ENCODE peak calls at places on chromosomes 1 and 21, in four cellular contexts. One of them, this sample, is unnamed.

GRCh38 chr1:177561436-177561835 is 390.7 kb downstream of the BRINP2 start:
- DNase-seq in cardiac muscle cell: no peak
- DNase-seq in breast epithelium: no peak
- DNase-seq in mesendoderm: peak
- DNase-seq in this sample: no peak

GRCh38 chr21:45825209-45825602 is 156.4 kb upstream of the COL6A1 start:
- DNase-seq in cardiac muscle cell: no peak
- DNase-seq in mesendoderm: no peak
- DNase-seq in breast epithelium: no peak
- DNase-seq in this sample: no peak

GRCh38 chr1:57470028-57470427 is 46.2 kb upstream of the DAB1 start:
- DNase-seq in mesendoderm: peak
- DNase-seq in breast epithelium: no peak
- DNase-seq in cardiac muscle cell: no peak
- DNase-seq in this sample: no peak

GRCh38 chr1:20551945-20552727 is at the start of gene FAM43B:
- DNase-seq in mesendoderm: peak
- DNase-seq in cardiac muscle cell: peak
- DNase-seq in breast epithelium: no peak
- DNase-seq in this sample: peak

GRCh38 chr1:151196292-151196800 is 2.0 kb upstream of the PIP5K1A start:
- DNase-seq in cardiac muscle cell: peak
- DNase-seq in breast epithelium: peak
- DNase-seq in mesendoderm: peak
- DNase-seq in this sample: peak

GRCh38 chr1:67346982-67347381 is 39.3 kb downstream of the IL12RB2 start:
- DNase-seq in mesendoderm: no peak
- DNase-seq in breast epithelium: no peak
- DNase-seq in cardiac muscle cell: no peak
- DNase-seq in this sample: no peak

GRCh38 chr1:236457775-236458174 is 63.7 kb downstream of the EDARADD start:
- DNase-seq in cardiac muscle cell: no peak
- DNase-seq in mesendoderm: no peak
- DNase-seq in breast epithelium: no peak
- DNase-seq in this sample: no peak

GRCh38 chr1:183956559-183957188 is 80.9 kb downstream of the COLGALT2 start:
- DNase-seq in mesendoderm: peak
- DNase-seq in cardiac muscle cell: no peak
- DNase-seq in breast epithelium: no peak
- DNase-seq in this sample: peak

GRCh38 chr1:234258071-234258470 is 115.2 kb upstream of the COA6 start:
- DNase-seq in mesendoderm: no peak
- DNase-seq in cardiac muscle cell: no peak
- DNase-seq in breast epithelium: no peak
- DNase-seq in this sample: no peak

GRCh38 chr1:171563675-171564074 is 58.4 kb upstream of the MYOCOS start:
- DNase-seq in mesendoderm: no peak
- DNase-seq in cardiac muscle cell: no peak
- DNase-seq in breast epithelium: no peak
- DNase-seq in this sample: no peak

GRCh38 chr1:20654104-20654690 is 7.0 kb downstream of the DDOST start:
- DNase-seq in breast epithelium: no peak
- DNase-seq in mesendoderm: peak
- DNase-seq in cardiac muscle cell: no peak
- DNase-seq in this sample: no peak

GRCh38 chr1:14520514-14521163 is 77.8 kb upstream of the KAZN start:
- DNase-seq in mesendoderm: no peak
- DNase-seq in breast epithelium: no peak
- DNase-seq in cardiac muscle cell: no peak
- DNase-seq in this sample: no peak

GRCh38 chr1:4652631-4653327 is 1.6 kb upstream of the AJAP1 start:
- DNase-seq in cardiac muscle cell: peak
- DNase-seq in breast epithelium: no peak
- DNase-seq in mesendoderm: peak
- DNase-seq in this sample: no peak

GRCh38 chr1:4650981-4651380 is 3.4 kb upstream of the AJAP1 start:
- DNase-seq in mesendoderm: peak
- DNase-seq in cardiac muscle cell: no peak
- DNase-seq in breast epithelium: no peak
- DNase-seq in this sample: no peak

GRCh38 chr1:4648657-4649056 is 5.8 kb upstream of the AJAP1 start:
- DNase-seq in mesendoderm: no peak
- DNase-seq in breast epithelium: no peak
- DNase-seq in cardiac muscle cell: no peak
- DNase-seq in this sample: no peak

GRCh38 chr1:4653328-4653660 is 1.1 kb upstream of the AJAP1 start:
- DNase-seq in mesendoderm: peak
- DNase-seq in breast epithelium: no peak
- DNase-seq in cardiac muscle cell: no peak
- DNase-seq in this sample: no peak

DNA sequence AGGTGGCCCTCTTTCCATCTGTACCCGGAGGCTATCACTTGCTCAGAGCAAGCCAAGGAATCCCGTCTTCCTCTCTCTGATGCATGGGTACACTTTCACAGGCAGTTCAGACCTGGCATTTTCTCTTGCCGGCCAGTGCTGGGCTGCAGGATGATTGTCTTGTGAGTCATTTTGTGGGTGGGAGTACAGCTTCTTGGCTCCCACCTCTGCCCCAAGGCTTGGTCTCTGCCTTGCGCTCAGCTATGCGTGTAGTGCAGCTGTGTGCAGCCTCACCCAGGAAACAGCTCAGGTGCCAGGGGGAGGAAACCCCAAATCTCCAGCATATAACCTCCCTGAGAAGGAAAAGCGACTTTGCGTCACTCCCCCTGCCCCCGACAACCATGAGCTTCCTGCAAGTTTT is 3.9 kb upstream of the AJAP1 start:
- DNase-seq in cardiac muscle cell: no peak
- DNase-seq in breast epithelium: peak
- DNase-seq in mesendoderm: peak
- DNase-seq in this sample: no peak
- H3K4me3 ChIP-seq in cardiac muscle cell: no peak
- H3K4me3 ChIP-seq in breast epithelium: no peak
- H3K4me3 ChIP-seq in mesendoderm: no peak
- H3K4me3 ChIP-seq in this sample: no peak

DNA sequence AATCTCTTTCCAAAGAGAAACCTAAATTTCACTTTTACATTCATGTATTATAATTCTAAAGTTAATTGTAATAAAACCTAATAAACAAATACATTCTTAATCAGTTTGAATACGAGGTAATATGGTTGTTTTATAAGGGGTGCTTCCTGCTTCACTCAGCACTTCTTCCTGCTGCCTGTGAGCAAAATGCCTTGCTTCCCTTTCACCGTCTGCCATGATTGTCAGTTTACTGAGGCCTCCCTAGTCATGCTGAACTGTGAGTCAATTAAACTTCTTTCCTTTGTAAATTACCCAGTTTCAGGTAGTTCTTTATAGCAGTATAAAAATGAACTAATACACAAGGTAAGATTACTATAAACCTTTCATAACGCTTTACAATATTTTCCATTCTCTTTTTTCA is 491.1 kb upstream of the LRRC7 start:
- DNase-seq in mesendoderm: peak
- DNase-seq in cardiac muscle cell: no peak
- DNase-seq in breast epithelium: no peak
- DNase-seq in this sample: no peak
- H3K4me3 ChIP-seq in mesendoderm: no peak
- H3K4me3 ChIP-seq in cardiac muscle cell: no peak
- H3K4me3 ChIP-seq in breast epithelium: no peak
- H3K4me3 ChIP-seq in this sample: no peak

DNA sequence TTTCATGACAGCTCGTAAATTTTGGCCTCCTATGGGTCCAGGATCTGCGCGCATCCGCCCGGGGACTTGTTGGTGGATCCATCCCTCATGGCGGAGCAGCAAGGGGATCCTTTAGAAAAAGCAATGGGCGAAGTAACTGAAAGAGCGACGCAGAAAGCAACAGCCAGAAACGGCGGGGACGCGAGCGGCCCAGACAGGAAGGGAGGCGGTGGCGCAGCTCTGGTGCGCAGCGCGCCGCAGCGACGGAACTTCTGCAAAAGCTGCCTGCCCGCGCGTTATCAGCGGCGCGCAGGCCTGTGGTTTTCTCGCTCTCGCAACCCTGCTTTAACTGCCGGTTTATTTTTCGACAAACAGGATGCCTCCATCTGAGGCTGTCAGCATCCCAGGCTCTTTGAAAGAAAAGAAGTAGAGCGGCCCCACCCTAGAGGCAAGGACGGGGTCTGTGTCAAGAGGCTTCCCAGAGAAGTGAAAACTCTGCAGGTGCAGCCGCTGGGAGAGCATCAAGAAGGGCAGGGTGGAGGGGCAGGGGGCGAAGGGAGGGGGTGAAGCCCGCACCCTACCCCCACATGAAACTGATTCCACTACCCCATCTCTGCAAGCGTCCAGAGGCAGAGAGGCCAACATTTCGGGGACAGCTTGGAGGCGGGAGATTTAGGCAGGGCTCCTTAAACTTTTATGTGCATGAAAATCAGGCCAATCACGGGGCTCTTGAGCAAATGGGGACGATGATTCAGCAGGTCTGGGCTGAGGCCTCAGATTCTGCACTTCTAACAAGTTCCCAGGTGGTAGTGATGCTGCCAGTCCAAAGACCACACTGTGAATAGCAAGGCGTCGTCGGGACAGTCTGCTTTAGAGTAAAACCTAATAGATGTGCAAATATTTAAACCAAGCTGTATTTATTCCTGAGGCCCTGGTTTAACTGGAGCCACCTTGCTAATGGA is 22.2 kb downstream of the RUNX1 start:
- DNase-seq in mesendoderm: peak
- DNase-seq in cardiac muscle cell: peak
- DNase-seq in breast epithelium: no peak
- DNase-seq in this sample: peak
- H3K4me3 ChIP-seq in mesendoderm: no peak
- H3K4me3 ChIP-seq in cardiac muscle cell: no peak
- H3K4me3 ChIP-seq in breast epithelium: no peak
- H3K4me3 ChIP-seq in this sample: no peak

GRCh38 chr1:161706483-161707347 is at the start of gene FCRLA:
- DNase-seq in breast epithelium: no peak
- DNase-seq in mesendoderm: no peak
- DNase-seq in cardiac muscle cell: peak
- DNase-seq in this sample: no peak
- H3K4me3 ChIP-seq in breast epithelium: no peak
- H3K4me3 ChIP-seq in mesendoderm: no peak
- H3K4me3 ChIP-seq in cardiac muscle cell: no peak
- H3K4me3 ChIP-seq in this sample: no peak

DNA sequence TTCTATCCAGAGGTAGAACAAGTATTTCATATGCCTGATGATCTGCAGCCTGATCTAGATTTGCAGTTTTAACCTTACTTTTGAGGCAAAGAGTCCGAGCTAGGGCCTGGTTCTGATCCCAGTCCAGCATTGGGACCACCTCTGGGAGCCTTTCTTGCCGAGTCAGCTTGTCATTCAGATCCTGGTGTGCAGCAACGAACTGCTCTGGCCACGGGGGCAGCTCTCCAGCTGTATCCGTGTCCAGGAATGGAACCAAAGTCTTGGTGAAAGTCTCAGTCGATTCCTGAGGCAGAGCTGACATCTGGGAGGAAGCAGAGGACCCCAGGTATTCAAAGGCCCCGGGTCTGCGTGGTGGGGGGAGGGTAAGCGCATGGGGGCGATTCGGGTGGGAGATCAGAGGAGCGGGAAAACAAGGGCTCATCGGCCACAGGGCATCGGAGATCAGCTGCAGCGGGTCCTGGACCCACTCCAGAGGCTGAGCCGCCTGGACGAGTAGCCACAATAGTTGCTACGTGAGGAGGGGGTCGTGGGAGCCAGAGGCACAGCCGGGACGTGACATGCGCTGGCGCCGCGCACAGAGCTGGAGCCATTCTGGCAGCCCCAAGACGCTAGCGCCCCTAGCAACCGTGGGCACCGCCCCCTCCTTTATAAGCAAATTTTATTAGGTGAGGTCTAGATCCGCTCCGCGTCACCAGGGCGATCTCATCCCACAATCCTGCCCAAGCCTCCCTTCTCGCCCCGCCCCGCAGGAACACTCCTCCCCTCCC is 32.4 kb upstream of the BSDC1 start:
- DNase-seq in mesendoderm: peak
- DNase-seq in breast epithelium: peak
- DNase-seq in cardiac muscle cell: no peak
- DNase-seq in this sample: no peak
- H3K4me3 ChIP-seq in mesendoderm: no peak
- H3K4me3 ChIP-seq in breast epithelium: peak
- H3K4me3 ChIP-seq in cardiac muscle cell: no peak
- H3K4me3 ChIP-seq in this sample: no peak

GRCh38 chr1:218480691-218481099 is 135.6 kb downstream of the TGFB2 start:
- DNase-seq in cardiac muscle cell: no peak
- DNase-seq in breast epithelium: no peak
- DNase-seq in mesendoderm: no peak
- DNase-seq in this sample: no peak

GRCh38 chr1:218479436-218480115 is 134.4 kb downstream of the TGFB2 start:
- DNase-seq in breast epithelium: peak
- DNase-seq in mesendoderm: no peak
- DNase-seq in cardiac muscle cell: no peak
- DNase-seq in this sample: no peak

GRCh38 chr1:218478336-218478735 is 133.2 kb downstream of the TGFB2 start:
- DNase-seq in cardiac muscle cell: no peak
- DNase-seq in mesendoderm: no peak
- DNase-seq in breast epithelium: no peak
- DNase-seq in this sample: no peak

GRCh38 chr1:218481116-218481775 is 136.1 kb downstream of the TGFB2 start:
- DNase-seq in cardiac muscle cell: no peak
- DNase-seq in breast epithelium: no peak
- DNase-seq in mesendoderm: no peak
- DNase-seq in this sample: no peak

DNA sequence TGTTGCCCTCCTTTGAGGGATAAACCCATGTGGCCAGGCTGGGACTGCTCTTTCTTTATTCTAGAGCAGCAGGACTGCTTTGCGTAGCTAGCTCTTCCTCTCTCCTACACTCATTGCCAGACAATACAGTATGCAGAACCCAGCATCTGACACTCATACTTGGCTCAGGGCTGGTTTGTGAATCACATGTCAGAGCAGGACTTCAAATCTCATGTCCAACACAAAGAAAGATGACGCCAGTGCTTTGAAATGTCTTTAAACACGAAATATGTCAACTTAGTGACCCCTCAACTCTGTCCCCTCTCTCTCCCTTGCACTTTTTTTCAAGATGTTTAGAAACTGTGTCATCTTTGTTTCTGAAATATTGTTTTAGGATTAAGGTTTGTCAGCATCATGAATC is 135.0 kb downstream of the TGFB2 start:
- DNase-seq in breast epithelium: peak
- DNase-seq in cardiac muscle cell: no peak
- DNase-seq in mesendoderm: no peak
- DNase-seq in this sample: no peak
- H3K4me3 ChIP-seq in breast epithelium: no peak
- H3K4me3 ChIP-seq in cardiac muscle cell: no peak
- H3K4me3 ChIP-seq in mesendoderm: no peak
- H3K4me3 ChIP-seq in this sample: no peak

DNA sequence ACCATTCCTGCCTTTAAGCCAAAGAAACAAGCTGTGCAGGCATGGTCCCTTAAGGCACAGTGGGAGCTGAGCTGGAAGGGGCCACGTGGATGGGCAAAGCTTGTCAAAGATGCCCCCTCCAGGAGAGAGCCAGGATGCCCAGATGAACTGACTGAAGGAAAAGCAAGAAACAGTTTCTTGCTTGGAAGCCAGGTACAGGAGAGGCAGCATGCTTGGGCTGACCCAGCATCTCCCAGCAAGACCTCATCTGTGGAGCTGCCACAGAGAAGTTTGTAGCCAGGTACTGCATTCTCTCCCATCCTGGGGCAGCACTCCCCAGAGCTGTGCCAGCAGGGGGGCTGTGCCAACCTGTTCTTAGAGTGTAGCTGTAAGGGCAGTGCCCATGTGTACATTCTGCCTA is 1.3 kb upstream of the SLC50A1 start:
- DNase-seq in cardiac muscle cell: no peak
- DNase-seq in mesendoderm: no peak
- DNase-seq in breast epithelium: no peak
- DNase-seq in this sample: no peak
- H3K4me3 ChIP-seq in cardiac muscle cell: no peak
- H3K4me3 ChIP-seq in mesendoderm: no peak
- H3K4me3 ChIP-seq in breast epithelium: peak
- H3K4me3 ChIP-seq in this sample: no peak